ENCODE peak calls at places on chromosome 5, in four cellular contexts. H is OCI-LY7, W is tibial artery, J is gastrocnemius medialis. P is an unnamed sample.
A peak's percentile ranks its signal among the peaks of the same experiment; 100 is the strongest.

GRCh38 chr5:10354048-10354872 is 765 bp downstream of the MARCHF6 start:
- DNase-seq in H (peak; percentile 62), W (no peak), J (peak; percentile 39), P (no peak)

GRCh38 chr5:124867064-124867707 is 120.7 kb upstream of the ZNF608 start:
- DNase-seq in H (no peak), W (no peak), J (no peak), P (no peak)

GRCh38 chr5:166342330-166342891 is 1949.0 kb upstream of the WWC1 start:
- DNase-seq in H (no peak), W (no peak), J (no peak), P (no peak)

GRCh38 chr5:60207031-60207430 is 313.5 kb upstream of the PDE4D start:
- DNase-seq in H (peak; percentile 29), W (peak; percentile 25), J (no peak), P (no peak)

GRCh38 chr5:150398432-150399157 is 14.1 kb downstream of the CD74 start:
- DNase-seq in H (peak; percentile 89), W (no peak), J (no peak), P (no peak)

GRCh38 chr5:144390133-144390532 is 219.5 kb downstream of the KCTD16 start:
- DNase-seq in H (no peak), W (no peak), J (no peak), P (no peak)

GRCh38 chr5:43191740-43192557 is at the start of gene NIM1K:
- DNase-seq in H (no peak), W (peak; percentile 38), J (peak; percentile 23), P (peak; percentile 35)

GRCh38 chr5:8905021-8905420 is 640.9 kb downstream of the SEMA5A start:
- DNase-seq in H (no peak), W (no peak), J (no peak), P (no peak)

GRCh38 chr5:57735754-57736153 is 253.1 kb upstream of the ACTBL2 start:
- DNase-seq in H (no peak), W (no peak), J (no peak), P (no peak)

GRCh38 chr5:71873202-71873601 is 154.1 kb downstream of the CARTPT start:
- DNase-seq in H (no peak), W (no peak), J (no peak), P (no peak)

GRCh38 chr5:105872569-105873270 is 1798.0 kb downstream of the EFNA5 start:
- DNase-seq in H (no peak), W (no peak), J (no peak), P (no peak)

GRCh38 chr5:145260670-145261069 is 574.5 kb downstream of the PRELID2 start:
- DNase-seq in H (no peak), W (no peak), J (no peak), P (no peak)

GRCh38 chr5:160071521-160072299 is 47.5 kb downstream of the PWWP2A start:
- DNase-seq in H (peak; percentile 4), W (no peak), J (no peak), P (no peak)

GRCh38 chr5:177432143-177432904 is 5.8 kb downstream of the GRK6 start:
- DNase-seq in H (no peak), W (no peak), J (peak; percentile 36), P (no peak)

GRCh38 chr5:33688041-33688980 is 203.5 kb downstream of the ADAMTS12 start:
- DNase-seq in H (no peak), W (no peak), J (no peak), P (no peak)

GRCh38 chr5:179407191-179408175 is 62.2 kb upstream of the ADAMTS2 start:
- DNase-seq in H (no peak), W (peak; percentile 37), J (no peak), P (peak; percentile 83)

GRCh38 chr5:142386151-142387021 is 61.6 kb upstream of the SPRY4 start:
- DNase-seq in H (no peak), W (no peak), J (no peak), P (no peak)

GRCh38 chr5:127650649-127651048 is 1.8 kb downstream of the CTXN3 start:
- DNase-seq in H (no peak), W (no peak), J (no peak), P (no peak)

GRCh38 chr5:151251001-151251551 is 1.9 kb upstream of the GM2A start:
- DNase-seq in H (peak; percentile 50), W (no peak), J (no peak), P (peak; percentile 36)

GRCh38 chr5:53019320-53019719 is 30.2 kb downstream of the ITGA2 start:
- DNase-seq in H (no peak), W (no peak), J (no peak), P (no peak)

GRCh38 chr5:81971086-81971693 is 633 bp upstream of the ATG10 start:
- DNase-seq in H (peak; percentile 37), W (no peak), J (no peak), P (no peak)

GRCh38 chr5:144958002-144958401 is 787.3 kb downstream of the KCTD16 start:
- DNase-seq in H (no peak), W (no peak), J (no peak), P (no peak)

GRCh38 chr5:42021119-42021518 is 96.0 kb downstream of the FBXO4 start:
- DNase-seq in H (no peak), W (no peak), J (no peak), P (no peak)

GRCh38 chr5:153744751-153745150 is 254.3 kb downstream of the GRIA1 start:
- DNase-seq in H (no peak), W (no peak), J (no peak), P (no peak)

GRCh38 chr5:177116631-177117373 is 16.8 kb upstream of the NSD1 start:
- DNase-seq in H (peak; percentile 93), W (peak; percentile 83), J (peak; percentile 86), P (peak; percentile 79)

GRCh38 chr5:125660231-125660895 is 762.8 kb upstream of the GRAMD2B start:
- DNase-seq in H (no peak), W (no peak), J (no peak), P (no peak)

GRCh38 chr5:172274951-172275753 is 8.4 kb downstream of the UBTD2 start:
- DNase-seq in H (no peak), W (no peak), J (no peak), P (no peak)

GRCh38 chr5:172559004-172559932 is 81.8 kb upstream of the NEURL1B start:
- DNase-seq in H (no peak), W (peak; percentile 38), J (peak; percentile 58), P (peak; percentile 53)

GRCh38 chr5:10567181-10567591 is 3.3 kb downstream of the ANKRD33B start:
- DNase-seq in H (no peak), W (no peak), J (no peak), P (peak; percentile 80)

GRCh38 chr5:1009359-1010180 is 968 bp downstream of the NKD2 start:
- DNase-seq in H (no peak), W (peak; percentile 3), J (peak; percentile 5), P (peak; percentile 83)

GRCh38 chr5:147398860-147399259 is 111.0 kb downstream of the DPYSL3 start:
- DNase-seq in H (no peak), W (no peak), J (no peak), P (no peak)

DNA sequence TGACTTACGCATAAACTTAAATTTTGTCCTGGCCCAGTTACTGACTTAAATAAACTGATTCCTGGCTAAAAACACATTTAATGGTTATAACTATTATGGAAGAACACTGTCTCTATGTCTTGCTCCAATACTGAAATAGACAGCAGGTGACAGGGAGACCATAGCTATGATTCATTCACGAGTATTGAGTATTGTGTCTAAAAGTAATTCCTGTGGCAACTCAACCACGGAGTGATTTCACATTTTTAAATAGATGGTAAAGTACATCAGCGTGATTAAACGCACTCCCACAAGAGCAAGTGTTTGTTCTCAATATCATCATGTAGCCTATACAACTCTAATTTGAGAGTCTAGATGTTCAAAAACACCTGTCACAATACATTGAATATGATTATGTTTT is 35.9 kb upstream of the PCSK1 start:
- DNase-seq in H (no peak), W (no peak), J (no peak), P (no peak)
- TF ChIP-seq CTCF in H (no peak), W (no peak), J (no peak), P (no peak)

DNA sequence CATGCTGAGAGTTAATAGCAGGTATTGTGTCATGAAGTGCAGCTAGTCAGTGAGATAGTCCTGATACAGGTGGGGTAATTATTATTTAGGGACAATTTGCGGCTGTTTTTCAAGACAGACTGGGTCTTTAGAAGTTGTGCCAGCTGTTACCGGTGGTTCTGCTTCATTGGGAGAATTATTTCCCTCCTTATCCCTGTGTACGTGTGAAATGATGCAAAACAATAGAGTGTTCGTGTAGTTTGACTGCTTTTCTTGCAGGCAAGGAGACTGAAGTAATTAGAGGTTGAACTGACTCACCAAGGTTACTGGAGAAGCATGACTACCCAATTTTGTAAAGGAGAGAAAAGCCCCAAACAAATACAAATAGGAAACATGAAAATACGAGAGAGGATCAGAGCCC is 101.7 kb downstream of the ARRDC3 start:
- DNase-seq in H (no peak), W (no peak), J (no peak), P (no peak)
- H3K4me3 ChIP-seq in H (no peak overlapping the region), W (no peak overlapping the region), J (no peak overlapping the region), P (no peak overlapping the region)

DNA sequence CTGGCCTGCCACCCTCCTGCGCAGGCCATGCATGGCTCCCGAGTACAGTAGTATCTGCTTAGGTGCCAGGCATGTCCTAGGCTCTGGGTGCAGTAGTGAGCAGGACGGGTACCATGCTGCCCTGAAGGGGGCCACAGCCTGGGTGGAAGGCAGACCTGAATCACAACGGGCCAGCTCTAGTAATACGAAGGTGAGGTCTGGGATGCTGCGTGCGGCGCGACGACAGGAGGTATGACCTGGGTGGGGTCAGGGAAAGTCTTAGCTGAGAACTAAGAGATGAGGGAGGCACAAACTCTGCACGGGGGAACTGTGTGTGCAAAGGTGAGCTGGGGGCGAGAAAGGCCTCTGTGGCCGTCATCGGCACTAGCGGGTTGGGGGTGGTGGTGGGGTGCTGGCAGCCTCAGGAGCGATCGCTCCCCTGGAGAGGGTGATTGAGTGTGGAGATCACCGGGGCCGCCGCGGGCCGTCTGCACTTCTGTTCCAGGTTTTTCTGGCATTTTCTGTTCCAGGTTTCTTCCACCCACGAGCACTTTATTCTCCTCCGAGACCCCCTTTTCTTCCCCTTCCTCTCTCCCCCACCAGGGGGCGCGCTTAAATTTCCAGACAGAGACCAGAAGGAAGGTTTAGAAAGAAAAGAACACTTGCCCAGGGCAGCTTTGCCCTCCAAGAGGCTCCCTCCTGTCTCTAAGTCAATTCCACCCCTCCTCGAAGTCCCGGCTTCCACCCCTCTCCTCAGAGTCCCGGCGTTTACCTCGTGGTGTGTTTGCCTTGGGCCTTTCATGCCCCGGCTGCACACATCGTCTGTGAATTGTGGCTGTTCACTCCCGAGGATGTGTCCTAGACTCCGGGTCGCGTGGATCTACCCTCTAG is 15.1 kb downstream of the PDLIM4 start:
- DNase-seq in H (peak; percentile 57), W (no peak), J (no peak), P (no peak)
- TF ChIP-seq CTCF in H (peak; percentile 92), W (peak; percentile 78), J (peak; percentile 86), P (no peak)

GRCh38 chr5:96336351-96336985 is 96.6 kb downstream of the PCSK1 start:
- DNase-seq in H (peak; percentile 65), W (peak; percentile 92), J (peak; percentile 75), P (no peak)

GRCh38 chr5:96339862-96340261 is 93.2 kb downstream of the PCSK1 start:
- DNase-seq in H (no peak), W (no peak), J (no peak), P (no peak)

GRCh38 chr5:96338624-96339023 is 94.4 kb downstream of the PCSK1 start:
- DNase-seq in H (no peak), W (peak; percentile 82), J (peak; percentile 86), P (peak; percentile 29)

GRCh38 chr5:96337048-96337781 is 95.8 kb downstream of the PCSK1 start:
- DNase-seq in H (no peak), W (no peak), J (no peak), P (no peak)

GRCh38 chr5:96338089-96338488 is 95.0 kb downstream of the PCSK1 start:
- DNase-seq in H (no peak), W (no peak), J (no peak), P (no peak)
- H3K4me3 ChIP-seq in H (no peak overlapping the region), W (no peak overlapping the region), J (no peak overlapping the region), P (no peak overlapping the region)

GRCh38 chr5:168881427-168882149 is 302.4 kb upstream of the PANK3 start:
- DNase-seq in H (peak; percentile 22), W (no peak), J (no peak), P (no peak)
- TF ChIP-seq CTCF in H (peak; percentile 19), W (no peak), J (no peak), P (no peak)

GRCh38 chr5:6583049-6583880 is 49.6 kb downstream of the NSUN2 start:
- DNase-seq in H (no peak), W (no peak), J (no peak), P (no peak)
- H3K4me3 ChIP-seq in H (no peak overlapping the region), W (peak overlapping the region; percentile 38), J (peak overlapping the region; percentile 32), P (no peak overlapping the region)

P was measured in lower leg skin.